ENCODE peak calls at places on chromosomes 5 and 9, in eight cellular contexts. M is PC-3, A is keratinocyte, S is GM23338, C is ovary, G is heart left ventricle, N is fibroblast of lung, D is psoas muscle. U is an unnamed sample.

GRCh38 chr5:39928709-39929108 is 503.9 kb upstream of the DAB2 start:
- DNase-seq in M (no peak), A (no peak), S (no peak), C (no peak), G (no peak), N (no peak), D (no peak), U (no peak)

GRCh38 chr9:122246666-122247065 is 17.9 kb upstream of the LHX6 start:
- DNase-seq in M (no peak), A (no peak), S (no peak), C (no peak), G (no peak), N (no peak), D (no peak), U (no peak)

GRCh38 chr5:147949711-147950573 is 43.6 kb upstream of the C5orf46 start:
- DNase-seq in M (peak; percentile 85), A (no peak), S (peak; percentile 75), C (no peak), G (no peak), N (peak; percentile 67), D (no peak), U (no peak)

GRCh38 chr5:163964650-163965049 is 459.2 kb downstream of the MAT2B start:
- DNase-seq in M (no peak), A (no peak), S (peak; percentile 9), C (no peak), G (no peak), N (peak; percentile 53), D (no peak), U (no peak)

GRCh38 chr5:26761040-26761439 is 277.3 kb downstream of the CDH9 start:
- DNase-seq in M (no peak), A (no peak), S (no peak), C (no peak), G (no peak), N (no peak), D (no peak), U (no peak)

GRCh38 chr5:73365301-73365853 is 83.2 kb downstream of the FOXD1 start:
- DNase-seq in M (peak; percentile 88), A (no peak), S (no peak), C (no peak), G (no peak), N (peak; percentile 92), D (no peak), U (no peak)

GRCh38 chr9:93288891-93289883 is 105.2 kb downstream of the WNK2 start:
- DNase-seq in M (peak; percentile 73), A (no peak), S (peak; percentile 35), C (peak; percentile 9), G (no peak), N (peak; percentile 79), D (peak; percentile 40), U (no peak)

GRCh38 chr9:113808391-113809191 is 67.5 kb upstream of the ZNF618 start:
- DNase-seq in M (peak; percentile 67), A (peak; percentile 9), S (no peak), C (peak; percentile 39), G (no peak), N (peak; percentile 93), D (peak; percentile 59), U (no peak)

GRCh38 chr5:98770158-98770910 is 3.1 kb upstream of the RGMB start:
- DNase-seq in M (peak; percentile 55), A (no peak), S (no peak), C (peak; percentile 60), G (peak; percentile 40), N (peak; percentile 82), D (peak; percentile 66), U (peak; percentile 76)

GRCh38 chr5:62886603-62887315 is 308.1 kb downstream of the LRRC70 start:
- DNase-seq in M (no peak), A (no peak), S (no peak), C (no peak), G (no peak), N (no peak), D (no peak), U (no peak)

GRCh38 chr9:70046274-70047070 is 2.8 kb downstream of the MAMDC2 start:
- DNase-seq in M (no peak), A (peak; percentile 75), S (no peak), C (no peak), G (no peak), N (no peak), D (no peak), U (no peak)

GRCh38 chr9:131487621-131488031 is 15.1 kb upstream of the POMT1 start:
- DNase-seq in M (no peak), A (no peak), S (peak; percentile 42), C (no peak), G (no peak), N (no peak), D (no peak), U (peak; percentile 60)

GRCh38 chr5:131649160-131649559 is 14.1 kb upstream of the RAPGEF6 start:
- DNase-seq in M (peak; percentile 68), A (no peak), S (no peak), C (no peak), G (no peak), N (peak; percentile 20), D (no peak), U (no peak)

GRCh38 chr9:81268048-81268447 is 421.3 kb downstream of the TLE1 start:
- DNase-seq in M (peak; percentile 2), A (no peak), S (no peak), C (no peak), G (no peak), N (peak; percentile 81), D (no peak), U (no peak)

DNA sequence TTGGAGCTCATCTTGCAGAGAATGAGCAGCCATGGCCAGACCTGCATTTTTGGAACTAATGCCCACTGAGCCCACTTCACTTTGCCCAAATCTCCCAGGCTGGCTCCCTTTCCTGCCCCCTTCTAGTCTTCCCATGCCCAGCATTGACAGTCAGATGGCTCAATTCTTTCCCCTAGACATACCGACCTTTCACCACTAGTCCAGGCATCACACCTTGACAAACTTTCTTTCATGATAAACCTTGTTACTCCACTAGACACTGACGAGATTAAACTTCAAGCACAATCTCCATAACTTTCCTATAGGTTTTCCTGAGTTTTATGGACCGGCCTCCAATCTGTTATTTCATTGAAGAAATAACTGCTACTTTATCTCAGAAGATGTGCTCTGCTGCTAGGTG is 47.8 kb upstream of the RAI14 start:
- DNase-seq in M (no peak), A (no peak), S (no peak), C (no peak), G (no peak), N (no peak), D (no peak), U (no peak)
- H3K4me1 ChIP-seq in M (peaks cover 43% of the 10 kb centered on the region), A (peaks cover 35% of the 10 kb centered on the region), S (peaks cover 24% of the 10 kb centered on the region), C (no peaks in the 10 kb centered on the region), G (peaks cover 13% of the 10 kb centered on the region), N (peaks cover 18% of the 10 kb centered on the region), D (no peaks in the 10 kb centered on the region), U (peaks cover 13% of the 10 kb centered on the region)

DNA sequence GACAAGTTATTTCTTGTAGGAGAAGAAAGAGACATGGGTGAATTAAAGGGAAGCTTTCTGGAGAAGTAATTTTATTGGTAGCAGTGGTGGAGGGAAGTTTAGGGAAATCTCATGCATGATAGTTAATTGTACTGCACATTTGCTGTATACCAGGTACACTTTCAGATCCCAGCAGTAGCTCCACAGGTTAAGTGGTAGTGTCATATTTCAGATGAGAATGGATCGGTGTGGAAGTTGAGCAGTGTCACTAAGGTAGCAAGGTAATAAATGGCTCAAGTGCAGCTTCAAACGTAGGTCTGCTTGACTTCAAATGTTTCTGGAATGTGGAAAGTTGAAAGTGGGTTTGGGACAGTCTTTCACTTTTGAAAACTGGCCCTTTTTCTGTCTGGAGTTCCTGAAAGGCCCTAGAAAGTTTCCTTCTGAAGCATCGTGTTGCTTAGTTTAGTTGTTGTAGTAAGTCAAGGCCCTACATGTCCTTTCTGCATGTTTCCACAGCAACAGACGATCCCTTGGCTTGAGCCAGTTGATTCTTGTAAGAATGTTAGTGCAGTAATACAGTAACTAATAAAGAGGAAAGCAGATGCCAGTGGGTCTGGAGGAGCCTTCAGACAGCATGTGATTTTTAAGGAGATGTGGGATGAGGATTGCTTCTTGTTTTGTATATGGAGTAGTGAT is 3.7 kb downstream of the CLTA start:
- DNase-seq in M (no peak), A (no peak), S (no peak), C (no peak), G (no peak), N (peak; percentile 28), D (no peak), U (no peak)
- TF ChIP-seq CTCF in M (no peak), A (no peak), S (no peak), C (no peak), G (no peak), N (no peak), D (no peak), U (no peak)

GRCh38 chr9:77810637-77811119 is 162.6 kb upstream of the GNA14 start:
- DNase-seq in M (no peak), A (no peak), S (no peak), C (no peak), G (no peak), N (no peak), D (no peak), U (no peak)
- H3K27ac ChIP-seq in M (no peak overlapping the region), A (no peak overlapping the region), S (no peak overlapping the region), C (no peak overlapping the region), G (no peak overlapping the region), N (no peak overlapping the region), D (no peak overlapping the region), U (no peak overlapping the region)

DNA sequence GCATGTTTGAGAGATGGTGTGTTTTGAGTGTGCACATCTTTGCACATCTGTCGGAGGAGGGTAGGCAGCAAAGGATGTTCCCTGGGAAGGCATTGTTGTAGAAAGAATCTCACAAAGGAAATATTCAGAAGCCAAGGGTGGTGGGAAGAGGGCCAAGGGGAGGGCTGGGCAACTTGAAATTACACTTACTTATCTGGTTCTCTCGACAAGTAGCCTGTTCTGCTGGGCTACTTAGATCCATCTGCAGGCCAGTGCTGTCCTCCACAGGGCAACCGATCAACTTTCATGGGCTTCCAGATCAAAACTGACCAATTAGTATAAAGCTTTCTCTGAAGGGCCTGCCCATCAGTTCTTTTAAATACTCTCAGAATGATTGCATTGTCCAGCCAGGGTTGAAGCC is 495.2 kb downstream of the GADD45G start:
- DNase-seq in M (no peak), A (no peak), S (no peak), C (no peak), G (no peak), N (peak; percentile 5), D (no peak), U (no peak)
- H3K4me1 ChIP-seq in M (no peaks in the 10 kb centered on the region), A (no peaks in the 10 kb centered on the region), S (no peaks in the 10 kb centered on the region), C (peaks cover 3% of the 10 kb centered on the region), G (peaks cover 4% of the 10 kb centered on the region), N (no peaks in the 10 kb centered on the region), D (peaks cover 28% of the 10 kb centered on the region), U (peaks cover 9% of the 10 kb centered on the region)

GRCh38 chr5:82720764-82721163 is 356.4 kb downstream of the TMEM167A start:
- DNase-seq in M (no peak), A (no peak), S (no peak), C (no peak), G (no peak), N (no peak), D (no peak), U (no peak)
- TF ChIP-seq CTCF in M (no peak), A (no peak), S (no peak), C (no peak), G (no peak), N (no peak), D (no peak), U (no peak)

DNA sequence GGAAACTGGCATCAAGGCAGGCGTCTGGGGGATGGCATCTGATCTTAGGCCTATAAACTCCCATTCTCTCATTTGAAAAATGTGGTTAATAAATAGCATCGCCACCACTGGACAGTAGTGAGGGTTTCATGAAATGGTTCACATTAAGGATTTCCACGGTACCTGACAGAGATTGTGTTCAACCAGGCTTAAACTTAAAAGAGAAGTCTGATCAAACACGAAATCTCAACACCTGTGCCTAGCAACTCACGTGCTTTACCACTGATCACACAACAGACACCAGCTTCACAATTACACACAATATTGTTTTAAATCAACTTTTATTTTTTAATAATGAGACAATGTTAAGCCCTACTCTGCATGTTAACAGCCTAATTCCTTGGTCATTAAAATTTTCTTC is 2.9 kb downstream of the DENND1A start:
- DNase-seq in M (no peak), A (no peak), S (no peak), C (no peak), G (no peak), N (no peak), D (no peak), U (no peak)
- H3K27ac ChIP-seq in M (no peak overlapping the region), A (no peak overlapping the region), S (no peak overlapping the region), C (no peak overlapping the region), G (no peak overlapping the region), N (no peak overlapping the region), D (no peak overlapping the region), U (no peak overlapping the region)